ENCODE peak calls at places on chromosomes 5 and 9, in five cellular contexts. Y is GM12878, M is NT2/D1, B is H1, V is HepG2. C is an unnamed sample.

GRCh38 chr5:43730832-43731342 is 127.9 kb downstream of the NNT start:
- DNase-seq in Y (no peak), V (no peak), B (no peak), M (no peak), C (no peak)

GRCh38 chr5:37448941-37449340 is 69.8 kb downstream of the WDR70 start:
- DNase-seq in V (no peak), M (no peak), B (no peak), Y (no peak), C (no peak)

GRCh38 chr9:748861-749497 is 92.5 kb upstream of the DMRT1 start:
- DNase-seq in M (no peak), V (no peak), B (no peak), Y (no peak), C (no peak)

GRCh38 chr9:107637421-107638420 is 148.2 kb upstream of the KLF4 start:
- DNase-seq in V (no peak), B (peak), M (peak), Y (no peak), C (no peak)

GRCh38 chr9:70452365-70452764 is 37.9 kb upstream of the KLF9 start:
- DNase-seq in B (no peak), V (no peak), Y (no peak), M (no peak), C (no peak)

GRCh38 chr5:162719720-162720119 is 652.1 kb downstream of the GABRG2 start:
- DNase-seq in V (no peak), Y (no peak), B (no peak), M (no peak), C (no peak)

GRCh38 chr5:153704110-153704509 is 213.6 kb downstream of the GRIA1 start:
- DNase-seq in V (no peak), M (no peak), Y (no peak), B (no peak), C (no peak)

GRCh38 chr9:96299823-96300222 is 2.2 kb downstream of the HSD17B3 start:
- DNase-seq in V (no peak), B (no peak), Y (no peak), M (no peak), C (no peak)

GRCh38 chr9:37209431-37210386 is 89.3 kb downstream of the ZCCHC7 start:
- DNase-seq in B (no peak), V (peak), Y (no peak), M (no peak), C (no peak)

GRCh38 chr9:114694146-114694545 is 12.2 kb upstream of the TEX48 start:
- DNase-seq in B (no peak), M (no peak), V (no peak), Y (no peak), C (no peak)

GRCh38 chr9:136081826-136082495 is 13.1 kb downstream of the NACC2 start:
- DNase-seq in B (no peak), M (no peak), V (no peak), Y (no peak), C (no peak)

GRCh38 chr5:98827161-98827560 is 53.7 kb downstream of the RGMB start:
- DNase-seq in Y (no peak), M (peak), V (peak), B (no peak), C (peak)

GRCh38 chr5:135063511-135064234 is 29.6 kb upstream of the PITX1 start:
- DNase-seq in M (no peak), B (no peak), Y (no peak), V (no peak), C (no peak)

GRCh38 chr9:136839229-136840139 is 2.8 kb upstream of the AJM1 start:
- DNase-seq in M (no peak), V (no peak), Y (no peak), B (no peak), C (no peak)

GRCh38 chr5:80820685-80821084 is 139.5 kb upstream of the RASGRF2 start:
- DNase-seq in M (peak), Y (no peak), V (no peak), B (no peak), C (no peak)

GRCh38 chr9:94923333-94924089 is 197.0 kb downstream of the AOPEP start:
- DNase-seq in B (no peak), Y (no peak), V (no peak), M (no peak), C (no peak)

GRCh38 chr5:51960617-51961115 is 577.4 kb downstream of the ISL1 start:
- DNase-seq in M (no peak), Y (no peak), V (no peak), B (no peak), C (peak)

GRCh38 chr9:128339761-128340690 is at the start of gene SLC27A4:
- DNase-seq in Y (peak), B (peak), V (peak), M (peak), C (peak)

DNA sequence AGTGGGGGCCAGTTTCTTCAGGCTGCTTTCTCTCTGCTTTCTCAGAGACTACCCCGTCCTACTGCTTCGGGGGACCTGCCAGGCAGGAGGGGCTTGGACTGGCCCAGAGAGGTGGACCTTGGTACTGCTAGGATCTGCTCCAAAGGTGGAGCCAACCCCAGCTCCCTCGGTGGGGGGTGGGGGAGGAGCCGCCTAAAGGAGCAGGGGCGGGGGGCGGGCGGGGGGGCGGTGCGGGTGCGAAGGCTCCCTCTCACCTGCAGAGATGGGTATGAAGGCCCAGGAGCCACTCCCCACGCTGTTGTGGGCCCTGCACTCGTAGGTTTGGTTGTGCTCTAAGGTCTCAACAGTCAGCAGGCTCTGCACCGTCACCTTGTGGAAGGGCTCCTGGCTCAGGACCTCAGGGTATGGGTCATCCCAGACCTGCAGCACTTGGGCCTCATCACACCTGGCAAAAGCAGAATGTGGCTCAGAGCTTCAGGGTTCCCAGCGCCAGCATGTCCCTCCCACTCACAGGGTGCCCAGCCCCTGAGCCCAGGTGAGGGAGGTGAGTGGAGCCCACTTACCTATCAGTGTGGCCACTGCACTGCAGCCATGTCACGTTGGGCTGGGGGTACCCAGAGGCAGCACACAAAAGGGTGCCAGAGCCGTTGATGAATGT is 16.6 kb downstream of the CSF1R start:
- DNase-seq in Y (no peak), V (no peak), M (no peak), B (no peak), C (no peak)
- TF ChIP-seq SUZ12 in Y (no peak), V (no peak), M (no peak), B (no peak), C (no peak)

GRCh38 chr5:123610665-123611406 is 98.9 kb downstream of the CSNK1G3 start:
- DNase-seq in B (no peak), V (peak), M (peak), Y (peak), C (peak)
- TF ChIP-seq SUZ12 in B (no peak), V (no peak), M (no peak), Y (no peak), C (no peak)

DNA sequence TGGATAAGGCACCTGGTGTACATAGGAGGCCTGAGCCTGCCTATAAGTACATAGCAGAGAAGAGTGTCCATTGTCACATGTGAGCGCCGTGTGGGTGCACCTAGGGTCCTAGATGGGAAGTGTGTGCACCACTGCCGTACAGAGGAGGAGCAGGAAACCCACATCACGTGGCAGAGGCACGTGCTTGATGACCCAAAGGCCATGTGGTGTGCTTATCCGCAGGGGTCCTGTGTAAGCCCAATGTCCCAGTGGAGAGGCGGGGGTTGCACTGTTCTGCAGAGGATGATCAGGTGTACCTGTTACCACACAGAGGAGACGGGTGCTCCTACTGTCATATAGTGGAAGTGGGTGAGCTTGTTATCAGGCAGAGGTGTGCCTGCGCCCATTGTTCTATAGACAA is 354.1 kb upstream of the IRX2 start:
- DNase-seq in V (no peak), Y (no peak), B (no peak), M (no peak), C (no peak)
- TF ChIP-seq SUZ12 in V (no peak), Y (no peak), B (no peak), M (no peak), C (no peak)

DNA sequence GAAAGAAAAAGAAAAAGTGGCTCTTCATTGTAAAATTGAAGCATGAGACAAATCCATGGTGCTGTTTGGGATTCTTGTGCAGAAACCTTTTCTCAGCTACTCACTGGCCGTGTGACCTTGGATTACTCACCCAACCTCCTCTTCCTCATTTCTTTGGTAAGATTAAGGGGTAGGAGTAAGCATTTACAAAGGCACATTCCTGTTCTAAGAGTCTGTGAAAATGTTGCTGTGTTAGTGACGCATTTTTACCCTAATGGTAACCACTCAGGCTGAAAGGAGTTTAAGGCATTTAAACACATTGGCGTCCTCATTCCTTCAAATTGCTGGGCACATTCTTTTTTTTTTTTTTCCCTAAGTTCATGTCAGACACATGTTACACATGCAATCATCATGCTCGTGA is 4.3 kb downstream of the RAI14 start:
- DNase-seq in B (no peak), V (no peak), M (no peak), Y (no peak), C (no peak)
- TF ChIP-seq SUZ12 in B (no peak), V (no peak), M (no peak), Y (no peak), C (no peak)

GRCh38 chr5:106759581-106759980 is 911.2 kb downstream of the EFNA5 start:
- DNase-seq in B (no peak), M (no peak), Y (no peak), V (no peak), C (no peak)
- TF ChIP-seq SUZ12 in B (no peak), M (no peak), Y (no peak), V (no peak), C (no peak)

GRCh38 chr5:7815757-7816534 is 35.0 kb downstream of the CFAP90 start:
- DNase-seq in M (peak), B (peak), V (peak), Y (peak), C (peak)
- TF ChIP-seq SUZ12 in M (no peak), B (peak), V (no peak), Y (no peak), C (no peak)

DNA sequence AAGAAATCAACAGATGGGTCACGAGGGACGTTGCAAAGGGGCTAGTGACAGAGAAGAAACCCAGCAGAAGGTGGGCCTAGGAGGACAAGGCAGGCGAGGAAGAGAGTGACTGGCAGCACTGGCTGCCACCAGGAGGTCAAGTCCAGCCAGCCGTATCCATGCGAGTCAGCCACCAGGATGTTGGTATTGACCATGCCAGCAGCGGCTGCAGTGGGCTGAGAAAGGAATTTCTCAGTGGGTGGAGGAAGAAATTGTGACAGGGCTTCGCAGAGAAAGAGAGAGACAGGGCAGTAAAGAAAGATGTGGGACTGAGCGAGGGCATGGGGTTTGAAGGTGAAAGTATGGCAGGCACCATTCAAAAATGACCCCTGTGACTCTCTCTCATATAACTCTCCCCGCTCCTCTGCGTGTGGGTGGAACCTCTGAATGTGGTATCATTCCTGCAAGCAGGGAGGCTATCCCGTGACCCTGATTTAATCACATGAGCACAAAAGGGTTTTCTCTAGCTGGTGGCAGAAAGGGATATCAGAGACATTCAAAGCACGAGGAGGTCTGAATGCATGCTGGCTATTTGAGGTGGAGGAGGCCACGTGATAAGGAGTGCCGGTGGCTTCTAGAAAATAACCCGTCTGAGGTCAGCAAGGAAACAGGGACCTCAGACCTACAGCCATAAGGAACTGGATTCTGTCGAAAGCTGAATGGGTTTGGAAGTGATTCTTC is 45.4 kb upstream of the FBXW11 start:
- DNase-seq in M (no peak), V (no peak), B (no peak), Y (no peak), C (no peak)
- TF ChIP-seq SUZ12 in M (no peak), V (no peak), B (no peak), Y (no peak), C (no peak)

GRCh38 chr9:80796662-80797426 is 892.5 kb downstream of the TLE1 start:
- DNase-seq in M (no peak), Y (no peak), B (no peak), V (no peak), C (no peak)
- TF ChIP-seq SUZ12 in M (no peak), Y (no peak), B (no peak), V (no peak), C (no peak)

GRCh38 chr9:130450344-130451003 is 5.7 kb downstream of the ASS1 start:
- DNase-seq in Y (no peak), B (no peak), M (no peak), V (peak), C (no peak)
- TF ChIP-seq SUZ12 in Y (no peak), B (no peak), M (no peak), V (no peak), C (no peak)

C was measured in HEK293T.